ENCODE peak calls at places on chromosomes 1 and 21, in four cellular contexts. S is sigmoid colon, M is fibroblast of lung, D is neural progenitor cell. U is an unnamed sample. For H3K27me3 and H3K4me1, the result is how much of the 10 kb centered on the place peaks cover.

GRCh38 chr1:41663671-41664400 is 179.4 kb upstream of the EDN2 start:
- DNase-seq in M (peak), S (no peak), D (no peak), U (no peak)

GRCh38 chr1:9435854-9436253 is 103.4 kb upstream of the SLC25A33 start:
- DNase-seq in D (no peak), S (no peak), M (no peak), U (no peak)

GRCh38 chr21:17769049-17769845 is 49.9 kb downstream of the C21orf91 start:
- DNase-seq in S (no peak), M (no peak), D (no peak), U (no peak)

GRCh38 chr21:38170283-38170682 is 86.5 kb upstream of the KCNJ15 start:
- DNase-seq in M (peak), S (no peak), D (peak), U (no peak)

GRCh38 chr1:109589177-109589576 is 30.2 kb downstream of the GNAT2 start:
- DNase-seq in D (no peak), S (no peak), M (no peak), U (no peak)

GRCh38 chr1:48619529-48619928 is 147.5 kb upstream of the SPATA6 start:
- DNase-seq in S (no peak), M (no peak), D (peak), U (no peak)

GRCh38 chr1:93694039-93694438 is 12.4 kb upstream of the BCAR3 start:
- DNase-seq in M (no peak), S (no peak), D (no peak), U (no peak)

GRCh38 chr21:46253610-46254124 is 25.1 kb upstream of the LSS start:
- DNase-seq in D (no peak), M (peak), S (no peak), U (no peak)

GRCh38 chr1:59123081-59123675 is 173.7 kb upstream of the FGGY start:
- DNase-seq in D (no peak), M (no peak), S (no peak), U (no peak)

GRCh38 chr1:47838562-47839459 is 158.4 kb downstream of the TRABD2B start:
- DNase-seq in M (no peak), D (no peak), S (peak), U (peak)

GRCh38 chr1:11280719-11281376 is 7.8 kb downstream of the UBIAD1 start:
- DNase-seq in D (no peak), S (no peak), M (no peak), U (no peak)

GRCh38 chr21:38806153-38806941 is 618 bp downstream of the ETS2 start:
- DNase-seq in M (no peak), S (peak), D (peak), U (no peak)

GRCh38 chr1:41416552-41417334 is 55.5 kb downstream of the FOXO6 start:
- DNase-seq in M (peak), D (peak), S (peak), U (peak)

GRCh38 chr1:221335161-221336101 is 406.5 kb downstream of the DUSP10 start:
- DNase-seq in S (peak), D (peak), M (peak), U (no peak)

GRCh38 chr1:208187499-208188041 is 56.6 kb downstream of the PLXNA2 start:
- DNase-seq in D (no peak), S (no peak), M (no peak), U (no peak)

GRCh38 chr21:17428484-17428869 is 84.4 kb upstream of the CXADR start:
- DNase-seq in M (no peak), S (no peak), D (no peak), U (no peak)

GRCh38 chr21:43829575-43830119 is 35.4 kb upstream of the AGPAT3 start:
- DNase-seq in M (no peak), S (no peak), D (no peak), U (no peak)

GRCh38 chr1:78339490-78339889 is 151.3 kb upstream of the PTGFR start:
- DNase-seq in M (no peak), S (no peak), D (no peak), U (no peak)

GRCh38 chr1:6574818-6575217 is 5.0 kb upstream of the ZBTB48 start:
- DNase-seq in S (no peak), M (no peak), D (no peak), U (no peak)

GRCh38 chr1:197774691-197775281 is 494 bp downstream of the DENND1B start:
- DNase-seq in S (peak), D (peak), M (peak), U (no peak)

GRCh38 chr1:168387781-168388760 is 107.4 kb downstream of the TBX19 start:
- DNase-seq in D (no peak), S (no peak), M (no peak), U (no peak)

GRCh38 chr1:222824641-222825040 is 9.8 kb downstream of the DISP1 start:
- DNase-seq in D (no peak), S (no peak), M (no peak), U (no peak)

GRCh38 chr1:118143828-118144227 is 41.2 kb downstream of the SPAG17 start:
- DNase-seq in D (no peak), S (no peak), M (no peak), U (no peak)

GRCh38 chr1:7281821-7282220 is 489.3 kb upstream of the VAMP3 start:
- DNase-seq in D (no peak), M (peak), S (no peak), U (no peak)

DNA sequence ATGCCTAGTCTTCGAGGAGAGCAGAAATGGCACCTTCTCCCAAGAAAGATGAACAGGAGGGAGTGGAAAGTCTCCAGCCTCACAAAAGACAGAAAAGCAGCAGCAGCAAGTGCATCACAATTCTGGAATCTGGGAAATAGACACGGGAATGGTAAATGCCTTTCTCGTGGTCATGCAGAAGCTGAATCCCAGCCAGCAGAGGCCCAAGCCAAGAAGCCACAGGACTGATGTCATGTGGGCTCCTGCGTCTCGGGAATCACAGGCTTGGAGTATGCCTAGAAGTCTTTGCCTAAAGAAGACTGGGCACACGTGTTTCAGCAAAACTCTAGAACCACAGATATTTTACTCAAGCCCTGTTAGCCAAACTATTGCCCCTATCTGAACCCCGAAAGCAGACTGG is 260.3 kb upstream of the PLD5 start:
- DNase-seq in D (no peak), M (no peak), S (no peak), U (no peak)
- H3K27me3 ChIP-seq in D (under half), M (under half), S (under half), U (under half)

GRCh38 chr21:37073417-37074194 is 552 bp downstream of the TTC3 start:
- DNase-seq in S (peak), M (peak), D (peak), U (peak)
- H3K4me1 ChIP-seq in S (under half), M (under half), D (under half), U (under half)

GRCh38 chr21:27156666-27157065 is 189.8 kb upstream of the ADAMTS5 start:
- DNase-seq in D (no peak), M (no peak), S (no peak), U (no peak)
- H3K27me3 ChIP-seq in D (under half), M (under half), S (under half), U (under half)

GRCh38 chr1:12450090-12450764 is 167.8 kb downstream of the DHRS3 start:
- DNase-seq in S (no peak), D (no peak), M (no peak), U (no peak)

GRCh38 chr1:12447301-12447700 is 170.7 kb downstream of the DHRS3 start:
- DNase-seq in M (peak), D (no peak), S (no peak), U (peak)

GRCh38 chr1:12446593-12446992 is 171.4 kb downstream of the DHRS3 start:
- DNase-seq in M (no peak), D (no peak), S (no peak), U (no peak)

GRCh38 chr1:12447849-12448312 is 170.1 kb downstream of the DHRS3 start:
- DNase-seq in D (no peak), M (peak), S (no peak), U (no peak)

GRCh38 chr1:12448746-12449177 is 169.2 kb downstream of the DHRS3 start:
- DNase-seq in M (peak), S (peak), D (no peak), U (no peak)
- H3K4me1 ChIP-seq in M (under half), S (half or more), D (under half), U (half or more)

GRCh38 chr1:230807029-230807428 is 59.8 kb downstream of the CAPN9 start:
- DNase-seq in M (no peak), S (peak), D (no peak), U (peak)

GRCh38 chr1:230807551-230808267 is 60.5 kb downstream of the CAPN9 start:
- DNase-seq in S (no peak), M (no peak), D (no peak), U (no peak)

GRCh38 chr1:230809205-230809990 is 58.9 kb downstream of the C1orf198 start:
- DNase-seq in S (no peak), M (no peak), D (no peak), U (no peak)

GRCh38 chr1:230806552-230806951 is 59.4 kb downstream of the CAPN9 start:
- DNase-seq in D (no peak), M (no peak), S (no peak), U (no peak)

DNA sequence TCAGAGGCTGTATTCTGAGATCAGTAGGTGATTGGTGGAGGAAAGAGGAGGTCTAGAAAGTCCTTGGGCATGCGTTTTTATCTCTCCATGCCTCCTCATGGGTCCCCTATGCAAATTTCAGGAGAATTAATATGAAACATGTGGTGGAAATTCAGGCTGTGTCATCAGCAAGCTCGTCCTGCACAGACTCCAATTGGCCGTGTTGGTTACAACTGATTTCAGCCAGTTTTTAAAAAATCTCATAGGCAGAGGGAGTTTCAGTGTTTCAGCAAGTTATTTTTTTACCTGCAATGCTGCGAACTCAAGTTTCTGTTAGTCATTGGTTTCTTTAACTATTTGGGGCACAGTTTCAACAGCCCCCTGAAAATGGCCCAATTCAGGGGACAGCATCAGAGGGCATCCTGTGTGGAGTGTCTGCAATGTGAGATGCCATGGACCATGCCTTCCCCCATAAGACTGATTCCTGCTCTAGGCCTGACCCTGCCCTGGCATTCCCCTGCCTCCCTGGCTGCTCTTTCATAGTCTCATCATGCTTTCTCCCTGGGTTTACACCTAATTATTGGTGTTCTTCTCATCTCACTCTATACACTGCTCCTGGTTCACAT is 60.0 kb downstream of the C1orf198 start:
- DNase-seq in M (no peak), S (no peak), D (no peak), U (no peak)
- H3K27me3 ChIP-seq in M (under half), S (under half), D (under half), U (under half)

GRCh38 chr1:225425211-225425786 is 2.5 kb downstream of the LBR start:
- DNase-seq in S (no peak), M (peak), D (no peak), U (no peak)
- H3K4me1 ChIP-seq in S (half or more), M (under half), D (under half), U (under half)

GRCh38 chr1:175891783-175892309 is 148.5 kb upstream of the TNR start:
- DNase-seq in D (no peak), S (no peak), M (no peak), U (no peak)

GRCh38 chr1:175889044-175889443 is 145.6 kb upstream of the TNR start:
- DNase-seq in M (no peak), S (no peak), D (no peak), U (no peak)

GRCh38 chr1:175890958-175891357 is 147.6 kb upstream of the TNR start:
- DNase-seq in M (no peak), S (no peak), D (no peak), U (no peak)

GRCh38 chr1:175887981-175888428 is 144.6 kb upstream of the TNR start:
- DNase-seq in M (peak), S (no peak), D (peak), U (no peak)

DNA sequence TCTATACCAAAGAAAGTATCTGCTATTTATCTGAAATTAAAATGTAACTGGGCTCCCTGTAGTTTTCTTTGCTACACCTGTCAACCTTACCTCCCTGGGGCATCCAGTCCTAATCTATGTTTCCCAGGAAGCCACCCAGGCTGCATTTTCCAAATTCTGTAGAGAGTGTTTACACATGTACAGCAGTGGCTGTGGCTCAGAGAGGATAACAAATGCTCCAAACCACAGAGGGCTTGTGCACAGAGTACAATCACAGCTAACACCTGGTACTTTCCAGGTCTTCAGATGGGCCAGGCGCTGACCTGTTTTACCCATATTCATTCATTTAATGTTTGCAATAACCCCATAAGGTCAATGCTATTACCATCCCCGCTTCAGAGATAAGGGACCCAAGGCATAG is 146.5 kb upstream of the TNR start:
- DNase-seq in D (no peak), M (no peak), S (no peak), U (no peak)
- H3K27me3 ChIP-seq in D (under half), M (under half), S (under half), U (under half)

GRCh38 chr1:33336580-33336979 is 15.7 kb upstream of the A3GALT2 start:
- DNase-seq in M (no peak), S (no peak), D (no peak), U (no peak)

GRCh38 chr1:33334081-33334552 is 13.2 kb upstream of the A3GALT2 start:
- DNase-seq in D (peak), S (peak), M (peak), U (no peak)

GRCh38 chr1:33332881-33333280 is 12.0 kb upstream of the A3GALT2 start:
- DNase-seq in S (no peak), D (no peak), M (no peak), U (no peak)

GRCh38 chr1:33332357-33332789 is 11.5 kb upstream of the A3GALT2 start:
- DNase-seq in M (no peak), D (no peak), S (peak), U (peak)

DNA sequence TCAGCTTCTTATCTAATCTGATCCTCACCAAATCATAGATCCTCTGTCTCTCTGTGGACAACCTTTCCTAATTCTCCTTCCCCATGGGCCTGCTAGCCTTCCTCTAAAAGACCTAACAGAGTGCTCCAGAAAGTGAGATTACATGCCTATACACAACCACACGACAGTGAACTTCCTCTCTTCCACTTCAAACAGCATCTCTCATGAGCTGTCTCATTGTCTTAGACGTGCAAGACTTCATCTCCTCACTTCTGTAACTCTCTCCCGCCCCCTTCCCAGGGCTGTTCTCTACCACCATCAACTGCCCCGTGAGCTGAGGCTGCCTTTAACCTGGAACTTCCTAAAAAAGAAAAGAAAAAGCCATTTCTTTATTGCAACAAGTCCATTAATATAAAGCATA is 14.1 kb upstream of the A3GALT2 start:
- DNase-seq in S (no peak), M (no peak), D (no peak), U (no peak)
- H3K4me1 ChIP-seq in S (half or more), M (half or more), D (half or more), U (under half)

GRCh38 chr1:67960766-67961165 is 89.7 kb downstream of the DIRAS3 start:
- DNase-seq in M (no peak), S (no peak), D (no peak), U (no peak)

GRCh38 chr1:67957026-67957425 is 93.4 kb downstream of the DIRAS3 start:
- DNase-seq in D (no peak), M (peak), S (no peak), U (no peak)

GRCh38 chr1:67956096-67956495 is 94.3 kb downstream of the DIRAS3 start:
- DNase-seq in M (no peak), S (no peak), D (no peak), U (no peak)

GRCh38 chr1:67955591-67955990 is 94.8 kb downstream of the DIRAS3 start:
- DNase-seq in D (no peak), M (no peak), S (no peak), U (no peak)

GRCh38 chr1:67958472-67958871 is 92.0 kb downstream of the DIRAS3 start:
- DNase-seq in S (no peak), M (no peak), D (no peak), U (no peak)
- H3K27me3 ChIP-seq in S (under half), M (under half), D (under half), U (under half)

GRCh38 chr1:224504642-224505041 is 70.0 kb upstream of the WDR26 start:
- DNase-seq in D (no peak), S (no peak), M (no peak), U (no peak)

GRCh38 chr1:224501836-224502235 is 67.2 kb upstream of the WDR26 start:
- DNase-seq in M (no peak), S (no peak), D (no peak), U (no peak)

GRCh38 chr1:224502459-224503160 is 68.0 kb upstream of the WDR26 start:
- DNase-seq in S (peak), M (peak), D (peak), U (peak)

GRCh38 chr1:224505454-224506093 is 71.0 kb upstream of the WDR26 start:
- DNase-seq in S (no peak), M (no peak), D (no peak), U (no peak)

DNA sequence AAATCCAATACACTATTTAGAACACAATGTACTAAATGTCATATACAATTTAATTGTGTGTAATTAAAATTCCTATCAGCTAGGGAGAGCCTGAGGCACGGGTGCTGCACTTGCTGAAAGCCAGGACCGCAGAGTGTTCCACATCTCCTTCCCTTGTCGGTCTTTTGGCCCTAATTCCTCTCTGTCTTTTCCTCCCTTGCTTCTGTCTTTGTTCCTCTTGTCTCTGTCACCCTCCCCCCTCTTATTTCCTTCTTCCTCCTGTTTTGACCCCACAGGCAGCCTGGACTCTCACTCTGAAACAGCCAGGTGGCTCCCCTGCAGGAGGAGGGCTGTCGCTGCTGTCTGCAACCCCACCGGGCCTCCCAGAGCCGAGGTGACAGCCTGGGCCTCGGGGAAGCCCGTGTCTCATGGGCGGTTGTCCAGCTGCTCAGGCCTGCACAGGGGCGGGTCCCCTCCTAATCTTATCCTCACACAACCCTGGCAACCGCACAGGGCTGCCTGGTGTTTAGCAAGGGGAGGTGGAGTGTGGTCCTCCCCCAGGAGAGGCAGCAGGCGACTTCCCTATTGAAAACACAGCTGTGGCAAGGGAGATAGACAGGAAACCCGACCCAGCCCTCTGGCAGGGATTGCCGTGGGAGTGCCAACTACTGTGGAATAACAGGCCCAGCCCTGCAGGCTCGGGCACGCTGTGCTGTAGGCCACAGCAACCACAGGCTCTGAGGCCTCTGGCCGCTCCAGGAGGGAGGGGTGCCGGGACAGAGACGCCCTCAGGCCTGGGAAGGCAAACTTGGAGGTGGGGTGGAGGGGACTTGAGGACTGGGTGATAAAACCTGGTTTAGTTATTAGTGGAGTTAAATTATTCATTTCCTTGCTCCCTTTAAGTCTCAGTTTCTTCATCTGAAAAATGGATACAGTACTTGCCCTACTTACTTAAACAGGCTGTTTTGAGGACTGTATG is 68.8 kb upstream of the WDR26 start:
- DNase-seq in M (peak), S (peak), D (peak), U (peak)
- H3K4me1 ChIP-seq in M (under half), S (under half), D (half or more), U (under half)

U was measured in breast epithelium.